ENCODE peak calls at places on chromosomes 5 and 9, in four cellular contexts. H is NCI-H510A treated with DMSO at 0.1 percent for 48 hours; K is transverse colon; V is activated T-cell treated with anti-CD3 and anti-CD28 coated beads, Interleukin-2, amount 50 U/mL, for 72 hours. E is an unnamed sample.
A peak's percentile ranks its signal among the peaks of the same experiment; 100 is the strongest.

GRCh38 chr5:181181650-181182565 is 23.1 kb downstream of the TRIM7 start:
- DNase-seq in H (no peak), K (peak; percentile 79), V (peak; percentile 57), E (peak; percentile 74)

GRCh38 chr5:119311688-119312087 is 44.1 kb upstream of the TNFAIP8 start:
- DNase-seq in V (no peak), K (no peak), H (no peak), E (no peak)

GRCh38 chr5:23930985-23931384 is 423.6 kb downstream of the PRDM9 start:
- DNase-seq in V (no peak), H (no peak), K (no peak), E (no peak)

GRCh38 chr9:102101723-102102122 is 363.3 kb upstream of the GRIN3A start:
- DNase-seq in K (no peak), H (no peak), V (no peak), E (no peak)

GRCh38 chr5:130871346-130872086 is 293.5 kb downstream of the HINT1 start:
- DNase-seq in K (peak; percentile 21), V (peak; percentile 45), H (no peak), E (peak; percentile 3)

GRCh38 chr9:20940447-20941176 is 90.8 kb downstream of the HACD4 start:
- DNase-seq in K (no peak), H (no peak), V (no peak), E (no peak)

GRCh38 chr5:166342330-166342891 is 1949.0 kb upstream of the WWC1 start:
- DNase-seq in H (no peak), K (no peak), V (no peak), E (no peak)

GRCh38 chr9:27590636-27591035 is 17.4 kb upstream of the C9orf72 start:
- DNase-seq in V (no peak), H (no peak), K (no peak), E (no peak)

GRCh38 chr5:94442971-94443370 is 175.4 kb downstream of the KIAA0825 start:
- DNase-seq in K (no peak), V (no peak), H (no peak), E (no peak)

GRCh38 chr9:89883401-89884341 is 278.9 kb downstream of the GADD45G start:
- DNase-seq in V (no peak), H (no peak), K (no peak), E (no peak)

GRCh38 chr5:153661897-153662296 is 171.4 kb downstream of the GRIA1 start:
- DNase-seq in H (no peak), V (no peak), K (no peak), E (no peak)

GRCh38 chr5:1726956-1727355 is 72.7 kb downstream of the MRPL36 start:
- DNase-seq in H (no peak), V (no peak), K (no peak), E (no peak)

GRCh38 chr5:78025540-78025939 is 249.4 kb upstream of the TBCA start:
- DNase-seq in K (no peak), V (no peak), H (no peak), E (no peak)

GRCh38 chr5:171312129-171312819 is 3.2 kb downstream of the TLX3 start:
- DNase-seq in V (peak; percentile 10), H (no peak), K (no peak), E (no peak)